ENCODE peak calls at places on chromosomes 4 and X, in seven cellular contexts. L is fibroblast of mammary gland, Q is sigmoid colon, I is fibroblast of pulmonary artery, R is MM.1S, A is cardiac muscle cell, Z is IMR-90. B is an unnamed sample.

GRCh38 chr4:101651778-101652177 is 138.8 kb upstream of the BANK1 start:
- DNase-seq in L (no peak), Q (no peak), I (no peak), R (no peak), A (no peak), Z (no peak), B (no peak)

GRCh38 chr4:53937918-53938317 is 126.5 kb downstream of the CHIC2 start:
- DNase-seq in L (peak), Q (no peak), I (peak), R (no peak), A (peak), Z (peak), B (no peak)

GRCh38 chr4:177235026-177235425 is 74.6 kb upstream of the NEIL3 start:
- DNase-seq in L (peak), Q (no peak), I (peak), R (no peak), A (peak), Z (peak), B (no peak)

GRCh38 chr4:145285928-145286327 is 105.5 kb upstream of the OTUD4 start:
- DNase-seq in L (peak), Q (no peak), I (peak), R (no peak), A (peak), Z (peak), B (no peak)

GRCh38 chr4:30269850-30270249 is 450.3 kb upstream of the PCDH7 start:
- DNase-seq in L (no peak), Q (no peak), I (peak), R (no peak), A (no peak), Z (no peak), B (no peak)

GRCh38 chrX:23660766-23661132 is 6.5 kb upstream of the PRDX4 start:
- DNase-seq in L (no peak), Q (no peak), I (no peak), R (no peak), A (no peak), Z (no peak), B (no peak)

GRCh38 chr4:25172964-25173917 is 13.0 kb upstream of the SEPSECS start:
- DNase-seq in L (peak), Q (peak), I (peak), R (no peak), A (peak), Z (peak), B (peak)

GRCh38 chrX:112147206-112147605 is 64.6 kb upstream of the TRPC5 start:
- DNase-seq in L (peak), Q (no peak), I (peak), R (peak), A (no peak), Z (peak), B (no peak)

GRCh38 chr4:117965608-117966007 is 68.7 kb upstream of the NDST3 start:
- DNase-seq in L (no peak), Q (no peak), I (no peak), R (no peak), A (no peak), Z (no peak), B (no peak)

GRCh38 chrX:9677098-9677739 is 88.4 kb downstream of the GPR143 start:
- DNase-seq in L (peak), Q (peak), I (peak), R (peak), A (peak), Z (peak), B (peak)

GRCh38 chrX:37745835-37746234 is 34.0 kb upstream of the CYBB start:
- DNase-seq in L (no peak), Q (no peak), I (no peak), R (no peak), A (no peak), Z (no peak), B (no peak)

GRCh38 chr4:183971938-183972490 is 66.9 kb downstream of the STOX2 start:
- DNase-seq in L (no peak), Q (no peak), I (peak), R (no peak), A (peak), Z (no peak), B (no peak)

GRCh38 chrX:55220119-55220794 is at the start of gene PAGE5:
- DNase-seq in L (no peak), Q (no peak), I (no peak), R (peak), A (no peak), Z (no peak), B (no peak)

GRCh38 chr4:105015750-105016149 is 130.9 kb upstream of the TET2 start:
- DNase-seq in L (no peak), Q (no peak), I (no peak), R (no peak), A (no peak), Z (no peak), B (no peak)

DNA sequence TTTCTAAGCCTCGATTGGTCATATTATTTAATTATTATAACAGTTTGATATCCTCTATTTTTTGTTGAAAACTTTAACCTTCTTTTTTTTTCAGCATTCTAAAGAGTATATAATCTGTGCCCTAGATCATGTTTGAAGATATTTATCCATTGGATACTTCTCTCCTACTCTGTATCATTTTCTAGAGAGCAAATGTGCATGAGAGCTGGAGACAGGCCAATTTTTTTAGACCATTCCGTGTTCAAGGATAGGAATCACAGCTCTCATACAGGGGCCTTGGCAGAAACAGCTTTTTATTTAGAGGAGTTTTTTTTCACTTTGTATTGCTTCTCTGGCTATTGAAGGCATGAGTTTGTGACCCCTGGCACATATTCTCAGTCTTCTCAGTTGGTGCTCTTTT is 57.7 kb upstream of the TBC1D14 start:
- DNase-seq in L (no peak), Q (no peak), I (no peak), R (no peak), A (no peak), Z (no peak), B (no peak)
- H3K4me3 ChIP-seq in L (no peak), Q (no peak), I (no peak), R (no peak), A (no peak), Z (no peak), B (no peak)

DNA sequence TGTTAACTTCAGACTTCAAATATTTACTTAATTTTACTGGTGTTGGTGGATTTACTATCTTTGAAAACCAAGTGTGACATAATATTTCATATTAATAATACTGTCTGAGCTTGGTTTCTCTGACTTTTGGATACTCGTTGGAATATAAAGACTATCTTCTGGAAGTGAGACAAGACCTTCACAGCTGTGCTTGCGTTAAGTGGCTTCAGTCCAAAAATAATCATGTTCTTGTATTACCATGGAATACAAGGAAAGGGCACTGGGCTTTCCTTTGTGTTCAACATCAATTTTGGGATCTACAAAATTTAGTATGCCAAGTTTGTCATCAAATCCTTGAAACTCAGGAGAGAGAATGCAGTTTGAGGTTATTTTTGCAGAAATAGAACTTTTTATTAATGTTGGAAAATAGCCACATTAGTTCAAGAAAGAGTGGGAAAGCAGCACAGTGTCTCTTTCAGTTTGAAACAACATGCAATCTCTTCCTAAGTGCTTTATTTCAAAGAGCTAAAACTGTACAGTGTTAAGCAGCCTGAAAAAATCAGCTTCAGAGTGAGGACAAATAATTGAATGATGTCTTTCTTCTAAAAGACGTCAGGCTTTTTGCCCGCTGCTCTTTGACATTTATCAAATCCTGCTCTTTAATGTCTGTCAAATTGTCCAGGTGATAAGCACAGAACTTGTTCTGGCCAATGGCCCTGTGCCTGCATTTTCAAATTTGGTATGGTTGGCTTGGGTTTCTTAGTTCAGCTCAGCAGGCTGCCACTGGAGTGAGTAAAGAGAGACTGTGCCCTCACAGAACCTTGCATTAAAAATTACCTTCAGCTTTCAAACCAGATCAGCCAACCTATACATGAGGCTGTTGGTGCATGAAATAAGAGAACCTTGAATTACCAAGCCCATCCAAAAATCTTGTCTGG is 712.7 kb upstream of the LCORL start:
- DNase-seq in L (no peak), Q (no peak), I (no peak), R (no peak), A (no peak), Z (no peak), B (no peak)
- TF ChIP-seq CTCF in L (no peak), Q (no peak), I (no peak), R (no peak), A (no peak), Z (no peak), B (no peak)

DNA sequence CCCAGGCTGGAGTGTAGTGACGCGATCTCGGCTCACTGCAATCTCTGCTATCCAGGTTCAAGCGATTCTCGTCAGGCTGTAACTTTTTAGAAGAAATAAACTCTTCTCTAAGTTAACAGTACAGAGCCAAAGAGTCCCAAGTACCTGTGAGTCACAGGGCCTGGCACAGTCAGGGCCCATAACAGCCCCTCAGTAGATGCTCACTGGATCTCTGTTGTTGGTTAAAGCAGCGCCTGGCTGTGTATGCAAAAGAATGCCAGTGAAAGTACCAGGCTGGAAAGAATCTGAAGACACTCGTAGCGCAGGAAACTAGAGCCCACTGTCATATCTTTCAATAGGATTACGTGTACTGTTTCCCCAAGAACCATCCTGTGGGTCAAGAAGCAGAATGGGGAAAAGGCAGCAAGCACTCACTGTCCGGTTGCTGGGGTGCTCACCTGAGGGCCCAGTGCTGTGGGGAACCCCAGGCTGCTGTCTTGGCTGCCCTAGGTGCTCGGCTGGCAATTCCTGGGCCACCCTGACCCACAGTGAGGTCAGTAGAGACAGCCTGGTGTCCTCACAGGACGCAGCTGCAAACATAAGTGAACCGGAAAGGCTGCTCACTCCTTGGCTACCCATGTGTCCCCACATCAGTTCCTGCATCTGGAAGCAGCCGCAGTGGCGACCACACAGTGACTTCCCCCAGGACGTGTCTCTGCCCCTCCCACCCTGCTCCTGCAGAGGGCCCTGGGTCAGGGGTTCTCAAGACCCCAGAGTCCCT is 3.1 kb upstream of the SLBP start:
- DNase-seq in L (peak), Q (no peak), I (no peak), R (no peak), A (no peak), Z (no peak), B (no peak)
- H3K4me3 ChIP-seq in L (no peak), Q (no peak), I (no peak), R (no peak), A (no peak), Z (no peak), B (no peak)

GRCh38 chrX:50677789-50678188 is 136.2 kb downstream of the SHROOM4 start:
- DNase-seq in L (no peak), Q (no peak), I (no peak), R (no peak), A (no peak), Z (no peak), B (no peak)
- TF ChIP-seq CTCF in L (no peak), Q (no peak), I (no peak), R (no peak), A (no peak), Z (no peak), B (no peak)

GRCh38 chr4:4386296-4386735 is 586 bp upstream of the NSG1 start:
- DNase-seq in L (no peak), Q (peak), I (peak), R (no peak), A (peak), Z (no peak), B (no peak)

GRCh38 chr4:4384837-4385236 is 2.1 kb upstream of the NSG1 start:
- DNase-seq in L (peak), Q (no peak), I (peak), R (no peak), A (peak), Z (peak), B (no peak)

GRCh38 chr4:4385729-4386295 is 1.1 kb upstream of the NSG1 start:
- DNase-seq in L (no peak), Q (peak), I (no peak), R (no peak), A (no peak), Z (no peak), B (no peak)

GRCh38 chr4:4379540-4380087 is 7.3 kb upstream of the NSG1 start:
- DNase-seq in L (no peak), Q (no peak), I (no peak), R (no peak), A (no peak), Z (no peak), B (no peak)

DNA sequence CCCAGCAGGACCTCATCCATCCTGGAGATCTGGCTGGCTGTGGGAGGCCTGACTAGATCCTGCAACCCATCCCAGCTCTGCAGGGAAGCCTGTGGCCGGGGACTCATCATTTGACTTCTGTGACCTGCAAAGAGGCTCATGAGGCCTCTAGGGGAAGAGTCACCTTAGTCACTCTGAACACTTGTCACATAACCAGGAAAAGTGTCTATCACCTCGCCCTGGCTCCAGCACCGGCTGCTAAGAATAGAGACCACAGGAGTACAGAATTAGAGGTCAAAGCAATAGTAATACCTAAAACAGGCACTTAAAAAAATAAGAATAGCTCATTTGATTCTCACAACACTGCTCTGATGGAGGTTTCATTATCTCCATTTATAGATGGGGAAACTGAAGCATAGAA is 3.8 kb upstream of the NSG1 start:
- DNase-seq in L (no peak), Q (peak), I (no peak), R (no peak), A (no peak), Z (no peak), B (no peak)
- H3K4me3 ChIP-seq in L (no peak), Q (no peak), I (no peak), R (no peak), A (no peak), Z (no peak), B (no peak)